ENCODE peak calls at places on chromosomes 7 and 10, in five cellular contexts. B is brain microvascular endothelial cell, S is sigmoid colon, Y is cardiac fibroblast, Q is BJ. H is an unnamed sample.

GRCh38 chr10:28592953-28593352 is 60.0 kb downstream of the WAC start:
- DNase-seq in B (peak), S (no peak), Y (peak), Q (peak), H (peak)

GRCh38 chr10:121084029-121084674 is 233.0 kb downstream of the WDR11 start:
- DNase-seq in B (no peak), S (no peak), Y (no peak), Q (no peak), H (no peak)

GRCh38 chr10:93309062-93309461 is 173.1 kb downstream of the MYOF start:
- DNase-seq in B (peak), S (no peak), Y (peak), Q (no peak), H (peak)

GRCh38 chr10:121994429-121994881 is 5.5 kb downstream of the TACC2 start:
- DNase-seq in B (no peak), S (peak), Y (no peak), Q (no peak), H (no peak)

GRCh38 chr10:132802694-132803320 is 16.9 kb upstream of the NKX6-2 start:
- DNase-seq in B (no peak), S (peak), Y (no peak), Q (no peak), H (no peak)

GRCh38 chr10:91420868-91421267 is 10.7 kb downstream of the HECTD2 start:
- DNase-seq in B (peak), S (no peak), Y (peak), Q (no peak), H (peak)

GRCh38 chr7:43647314-43647691 is 64.4 kb downstream of the STK17A start:
- DNase-seq in B (peak), S (no peak), Y (peak), Q (no peak), H (peak)

GRCh38 chr7:1567893-1568292 is 1.9 kb downstream of the PSMG3 start:
- DNase-seq in B (peak), S (no peak), Y (peak), Q (no peak), H (peak)

GRCh38 chr10:6342091-6342490 is 139.4 kb downstream of the PFKFB3 start:
- DNase-seq in B (no peak), S (no peak), Y (no peak), Q (no peak), H (no peak)

GRCh38 chr7:47878662-47879061 is 69.6 kb downstream of the PKD1L1 start:
- DNase-seq in B (no peak), S (no peak), Y (no peak), Q (no peak), H (no peak)

GRCh38 chr7:47886412-47886811 is 61.9 kb downstream of the PKD1L1 start:
- DNase-seq in B (no peak), S (no peak), Y (no peak), Q (no peak), H (no peak)

GRCh38 chr7:47885309-47886000 is 62.8 kb downstream of the PKD1L1 start:
- DNase-seq in B (no peak), S (no peak), Y (no peak), Q (no peak), H (peak)

GRCh38 chr7:47884675-47885074 is 63.6 kb downstream of the PKD1L1 start:
- DNase-seq in B (no peak), S (no peak), Y (no peak), Q (no peak), H (no peak)

DNA sequence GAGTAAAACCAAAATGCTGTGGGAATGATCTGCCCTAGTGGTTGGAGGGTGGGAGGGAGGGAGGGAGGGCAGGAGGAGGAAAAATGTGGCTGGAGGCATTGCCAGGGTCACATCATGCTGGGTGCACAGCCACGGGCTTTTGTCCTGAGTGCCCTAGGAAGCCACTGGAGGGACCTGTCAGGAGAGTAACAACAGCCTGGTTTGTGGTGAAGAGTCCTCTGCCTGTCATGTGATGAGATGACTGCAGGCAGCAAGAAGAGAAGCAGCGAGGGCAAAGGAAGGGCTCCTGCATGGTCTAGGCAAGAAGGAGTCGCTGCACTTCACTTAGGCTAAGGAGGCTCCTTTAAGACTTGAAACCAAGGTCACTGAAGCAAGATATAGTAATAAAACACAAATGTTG is 65.6 kb downstream of the PKD1L1 start:
- DNase-seq in B (no peak), S (no peak), Y (no peak), Q (no peak), H (no peak)
- H3K4me3 ChIP-seq in B (no peak), S (no peak), Y (no peak), Q (no peak), H (no peak)

DNA sequence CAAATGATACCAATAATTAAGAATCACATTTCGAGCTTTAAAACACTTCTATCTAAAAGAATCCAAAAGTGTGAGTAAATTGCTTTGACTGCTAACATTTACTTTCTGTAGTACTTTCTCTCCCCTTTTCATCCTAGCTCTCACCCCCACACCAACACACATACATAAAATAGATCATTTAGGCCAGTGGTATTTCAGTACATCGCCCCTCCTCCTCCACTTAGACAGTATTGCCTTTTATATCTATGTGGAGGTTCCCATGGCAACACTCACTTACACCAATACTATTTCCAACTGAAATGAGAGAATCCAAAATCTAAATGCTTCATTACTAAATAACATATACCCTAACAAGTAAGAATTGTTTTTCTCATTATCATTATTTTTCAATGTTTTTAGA is 58.9 kb downstream of the HIBADH start:
- DNase-seq in B (no peak), S (no peak), Y (no peak), Q (no peak), H (no peak)
- H3K4me3 ChIP-seq in B (no peak), S (no peak), Y (no peak), Q (no peak), H (no peak)

DNA sequence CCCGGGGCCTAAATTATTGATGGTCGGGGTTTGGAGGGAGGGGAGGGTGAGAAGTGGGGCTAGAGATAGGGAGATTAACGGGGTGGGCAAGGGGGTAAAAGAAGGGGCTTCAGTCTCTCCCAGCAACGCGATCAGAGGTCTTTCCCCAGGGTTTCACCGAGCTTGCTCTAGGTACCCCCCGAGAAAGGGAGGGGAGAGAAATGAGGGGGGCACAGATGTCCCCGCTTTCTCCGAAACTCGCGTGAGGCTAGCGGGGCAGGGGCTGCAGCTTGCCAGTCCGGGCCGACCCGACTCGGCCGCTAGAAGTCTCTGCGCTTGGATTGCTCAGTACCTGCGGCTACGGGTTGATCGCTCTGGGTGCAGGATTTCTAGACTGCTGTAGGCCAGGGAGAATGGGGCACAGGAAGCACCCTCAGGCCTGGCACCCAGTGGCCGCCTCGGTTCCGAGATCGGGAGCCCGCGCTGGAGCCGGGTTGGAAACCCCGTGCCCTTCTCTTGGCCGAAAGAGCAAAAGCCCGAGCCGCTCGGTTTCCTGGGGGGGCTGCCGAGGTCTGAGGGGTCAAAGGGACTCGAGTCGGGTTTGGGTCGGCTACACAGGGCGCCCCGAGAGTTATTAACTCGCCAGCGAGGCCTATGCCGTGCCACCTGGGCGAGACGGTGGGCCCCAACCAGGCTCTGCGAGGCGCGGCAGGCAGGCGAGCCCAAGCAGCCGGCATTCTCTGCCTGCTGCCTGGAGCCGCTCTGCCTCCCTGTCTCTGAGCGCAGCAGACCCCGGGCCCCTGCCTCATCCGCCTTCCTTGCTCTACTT is 3.1 kb downstream of the PAX2 start:
- DNase-seq in B (no peak), S (peak), Y (no peak), Q (no peak), H (no peak)
- H3K4me3 ChIP-seq in B (no peak), S (peak), Y (no peak), Q (no peak), H (no peak)

GRCh38 chr7:151461942-151462230 is 21.9 kb upstream of the CRYGN start:
- DNase-seq in B (no peak), S (no peak), Y (no peak), Q (no peak), H (no peak)

GRCh38 chr7:151460474-151460855 is 20.5 kb upstream of the CRYGN start:
- DNase-seq in B (no peak), S (peak), Y (no peak), Q (no peak), H (no peak)

GRCh38 chr7:151461096-151461941 is 21.4 kb upstream of the CRYGN start:
- DNase-seq in B (no peak), S (no peak), Y (no peak), Q (no peak), H (no peak)

GRCh38 chr7:151459726-151460473 is 20.0 kb upstream of the CRYGN start:
- DNase-seq in B (peak), S (peak), Y (peak), Q (peak), H (peak)

DNA sequence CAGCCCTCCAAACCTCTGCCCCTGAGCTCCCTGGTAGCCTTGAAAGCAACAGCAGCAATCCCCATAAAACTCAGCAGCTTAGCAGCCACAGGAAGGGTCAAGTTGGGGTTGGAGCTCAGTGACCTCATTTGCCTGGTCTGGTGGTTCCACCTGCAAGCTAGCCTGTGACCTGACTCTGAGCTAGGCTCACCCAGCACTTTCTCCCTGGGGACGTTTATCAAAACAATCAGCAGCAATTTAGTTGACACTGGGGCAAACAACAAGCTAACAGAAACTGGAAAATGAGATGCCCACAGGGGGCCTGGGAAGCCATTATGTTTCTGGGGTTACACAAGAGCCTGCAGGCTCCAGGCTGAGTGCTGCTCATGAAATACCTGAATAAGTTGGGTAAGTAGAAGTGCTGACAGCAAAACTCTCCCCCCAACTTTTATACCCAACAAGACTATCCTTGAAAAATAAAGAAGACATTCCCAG is 22.4 kb upstream of the CRYGN start:
- DNase-seq in B (no peak), S (no peak), Y (no peak), Q (no peak), H (no peak)
- H3K4me3 ChIP-seq in B (no peak), S (no peak), Y (no peak), Q (no peak), H (no peak)

GRCh38 chr10:71638577-71639411 is 80.8 kb downstream of the C10orf105 start:
- DNase-seq in B (no peak), S (no peak), Y (no peak), Q (no peak), H (no peak)
- H3K4me3 ChIP-seq in B (no peak), S (no peak), Y (no peak), Q (no peak), H (no peak)

GRCh38 chr10:125707852-125708468 is 11.5 kb upstream of the EDRF1 start:
- DNase-seq in B (no peak), S (no peak), Y (peak), Q (peak), H (peak)
- H3K4me3 ChIP-seq in B (no peak), S (no peak), Y (no peak), Q (no peak), H (no peak)